ENCODE peak calls at places on chromosomes 16 and 17, in six cellular contexts. T is heart left ventricle, H is GM13977, V is mesothelial cell of epicardium, L is progenitor cell of endocrine pancreas, K is WTC11. G is an unnamed sample.

GRCh38 chr17:15404116-15404730 is 62.8 kb upstream of the TEKT3 start:
- DNase-seq in T (no peak), H (no peak), V (no peak), L (no peak), K (no peak), G (no peak)

GRCh38 chr17:16353702-16354174 is 469 bp upstream of the CENPV start:
- DNase-seq in T (no peak), H (no peak), V (no peak), L (no peak), K (no peak), G (no peak)

GRCh38 chr17:38451030-38451839 is 23.0 kb downstream of the ARHGAP23 start:
- DNase-seq in T (peak; percentile 78), H (no peak), V (peak; percentile 70), L (no peak), K (peak; percentile 86), G (no peak)

GRCh38 chr16:69566437-69567030 is 768 bp downstream of the NFAT5 start:
- DNase-seq in T (peak; percentile 71), H (peak; percentile 78), V (peak; percentile 53), L (peak; percentile 19), K (peak; percentile 46), G (peak; percentile 49)

GRCh38 chr16:68144008-68144407 is 58.8 kb downstream of the NFATC3 start:
- DNase-seq in T (no peak), H (no peak), V (no peak), L (no peak), K (no peak), G (no peak)

GRCh38 chr17:79841369-79842135 is 2.3 kb upstream of the CBX4 start:
- DNase-seq in T (peak; percentile 21), H (no peak), V (no peak), L (no peak), K (peak; percentile 54), G (peak; percentile 69)

GRCh38 chr16:30656974-30657865 is 1.0 kb upstream of the FBRS start:
- DNase-seq in T (no peak), H (peak; percentile 28), V (no peak), L (no peak), K (no peak), G (no peak)

GRCh38 chr17:79953335-79953734 is 82.3 kb downstream of the TBC1D16 start:
- DNase-seq in T (no peak), H (no peak), V (no peak), L (no peak), K (no peak), G (no peak)

GRCh38 chr16:28166394-28167208 is 45.2 kb downstream of the XPO6 start:
- DNase-seq in T (no peak), H (no peak), V (no peak), L (no peak), K (no peak), G (peak; percentile 57)

GRCh38 chr16:50683689-50684374 is 2.7 kb upstream of the SNX20 start:
- DNase-seq in T (no peak), H (peak; percentile 71), V (no peak), L (no peak), K (no peak), G (peak; percentile 78)

GRCh38 chr16:88369447-88370008 is 13.2 kb upstream of the ZNF469 start:
- DNase-seq in T (no peak), H (no peak), V (no peak), L (no peak), K (no peak), G (no peak)

GRCh38 chr16:4178468-4179010 is 62.3 kb upstream of the ADCY9 start:
- DNase-seq in T (no peak), H (no peak), V (no peak), L (no peak), K (no peak), G (no peak)

GRCh38 chr16:22728167-22728836 is 85.7 kb upstream of the HS3ST2 start:
- DNase-seq in T (no peak), H (no peak), V (no peak), L (no peak), K (no peak), G (no peak)

GRCh38 chr17:40417258-40417608 is 463 bp downstream of the TOP2A start:
- DNase-seq in T (no peak), H (peak; percentile 43), V (peak; percentile 46), L (no peak), K (no peak), G (peak; percentile 53)

GRCh38 chr17:82204831-82205719 is 7.6 kb downstream of the CCDC57 start:
- DNase-seq in T (no peak), H (no peak), V (no peak), L (no peak), K (no peak), G (peak; percentile 80)

GRCh38 chr17:7590743-7591142 is 849 bp upstream of the SOX15 start:
- DNase-seq in T (no peak), H (no peak), V (no peak), L (no peak), K (peak; percentile 60), G (no peak)

GRCh38 chr16:88854306-88855111 is 2.2 kb downstream of the GALNS start:
- DNase-seq in T (no peak), H (peak; percentile 83), V (no peak), L (no peak), K (no peak), G (peak; percentile 59)

GRCh38 chr17:60170835-60171752 is 21.3 kb downstream of the CA4 start:
- DNase-seq in T (no peak), H (no peak), V (peak; percentile 29), L (no peak), K (no peak), G (no peak)

GRCh38 chr17:229130-229944 is 47.9 kb upstream of the DOC2B start:
- DNase-seq in T (peak; percentile 16), H (no peak), V (no peak), L (no peak), K (peak; percentile 6), G (no peak)

GRCh38 chr17:5237541-5238016 is 2.9 kb upstream of the SCIMP start:
- DNase-seq in T (peak; percentile 36), H (peak; percentile 56), V (no peak), L (peak; percentile 18), K (peak; percentile 74), G (peak; percentile 81)

GRCh38 chr16:11398851-11399250 is 53.6 kb downstream of the RMI2 start:
- DNase-seq in T (no peak), H (no peak), V (no peak), L (no peak), K (peak; percentile 4), G (no peak)

GRCh38 chr17:61294777-61295176 is 104.9 kb upstream of the TBX2 start:
- DNase-seq in T (no peak), H (no peak), V (peak; percentile 29), L (no peak), K (no peak), G (no peak)

GRCh38 chr17:8122923-8123694 is 797 bp downstream of the HES7 start:
- DNase-seq in T (no peak), H (peak; percentile 64), V (no peak), L (no peak), K (peak; percentile 35), G (peak; percentile 67)

GRCh38 chr17:58587713-58588117 is 73.3 kb upstream of the MTMR4 start:
- DNase-seq in T (peak; percentile 43), H (peak; percentile 66), V (peak; percentile 59), L (peak; percentile 50), K (peak; percentile 77), G (peak; percentile 70)

GRCh38 chr16:12158428-12158827 is 181.9 kb downstream of the SNX29 start:
- DNase-seq in T (no peak), H (no peak), V (no peak), L (no peak), K (no peak), G (no peak)

GRCh38 chr17:42979511-42980273 is at the start of gene PTGES3L:
- DNase-seq in T (peak; percentile 69), H (peak; percentile 82), V (peak; percentile 42), L (peak; percentile 21), K (peak; percentile 56), G (peak; percentile 66)

GRCh38 chr17:36933174-36934143 is 3.8 kb upstream of the LHX1 start:
- DNase-seq in T (no peak), H (peak; percentile 58), V (no peak), L (no peak), K (no peak), G (no peak)

DNA sequence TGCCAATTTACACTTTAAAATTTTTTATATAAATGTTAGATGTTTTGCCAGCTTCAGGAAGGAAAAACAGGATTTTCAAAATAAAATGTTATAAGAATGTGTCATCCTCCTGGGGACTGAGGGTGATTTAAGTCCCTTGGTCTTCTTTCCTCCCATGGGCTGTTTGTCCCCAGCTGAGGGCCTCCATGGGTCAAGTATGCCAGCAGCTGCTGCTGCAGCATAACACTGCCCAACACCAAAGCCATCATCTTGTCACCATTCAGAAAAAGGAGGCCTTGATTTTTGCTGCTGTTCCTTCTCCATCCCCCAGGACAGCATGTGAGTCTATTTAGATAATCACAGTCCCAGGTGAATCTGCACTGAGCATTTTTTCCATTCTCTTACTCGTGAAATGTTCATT is 188.5 kb downstream of the LGALS9B start:
- DNase-seq in T (no peak), H (no peak), V (no peak), L (no peak), K (no peak), G (no peak)
- TF ChIP-seq CTCF in T (no peak), H (no peak), V (no peak), L (no peak), K (no peak), G (no peak)

GRCh38 chr16:85675528-85675927 is 13.2 kb downstream of the GINS2 start:
- DNase-seq in T (no peak), H (peak; percentile 37), V (no peak), L (no peak), K (no peak), G (no peak)
- TF ChIP-seq CTCF in T (peak; percentile 24), H (peak; percentile 40), V (no peak), L (peak; percentile 51), K (no peak), G (no peak)

DNA sequence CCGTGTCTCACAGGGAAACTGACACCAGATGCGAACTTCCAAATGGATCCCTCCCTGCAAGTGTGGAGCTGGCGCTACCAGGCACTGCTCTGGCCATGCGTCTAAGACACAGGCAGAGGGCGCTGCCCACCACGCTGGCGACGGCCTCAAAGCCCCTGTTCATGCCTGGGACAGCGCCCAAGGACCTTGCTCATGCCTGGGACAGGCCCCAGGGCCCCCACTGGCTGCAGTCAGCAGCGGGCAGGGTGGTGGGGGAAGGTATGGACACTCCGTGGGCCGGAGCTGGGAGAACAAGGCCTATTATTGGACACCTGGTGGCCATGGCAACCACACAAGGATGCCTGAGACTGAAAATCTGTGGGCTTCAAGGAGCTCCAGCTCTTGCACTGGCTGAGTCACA is 8.8 kb downstream of the ZG16B start:
- DNase-seq in T (peak; percentile 57), H (peak; percentile 82), V (peak; percentile 78), L (peak; percentile 62), K (peak; percentile 86), G (peak; percentile 77)
- TF ChIP-seq CTCF in T (peak; percentile 62), H (peak; percentile 73), V (peak; percentile 65), L (peak; percentile 92), K (peak; percentile 85), G (peak; percentile 95)

GRCh38 chr16:71666928-71667707 is 41.1 kb downstream of the MARVELD3 start:
- DNase-seq in T (no peak), H (no peak), V (no peak), L (no peak), K (no peak), G (no peak)

GRCh38 chr16:71671165-71671564 is 45.2 kb downstream of the MARVELD3 start:
- DNase-seq in T (no peak), H (no peak), V (no peak), L (no peak), K (no peak), G (no peak)

GRCh38 chr16:71670537-71670936 is 44.6 kb downstream of the MARVELD3 start:
- DNase-seq in T (no peak), H (no peak), V (no peak), L (no peak), K (no peak), G (no peak)

GRCh38 chr16:71672125-71672524 is 46.1 kb downstream of the MARVELD3 start:
- DNase-seq in T (no peak), H (no peak), V (no peak), L (no peak), K (no peak), G (no peak)

GRCh38 chr16:71669926-71670536 is 44.0 kb downstream of the MARVELD3 start:
- DNase-seq in T (no peak), H (no peak), V (no peak), L (no peak), K (no peak), G (no peak)
- TF ChIP-seq CTCF in T (no peak), H (no peak), V (no peak), L (no peak), K (no peak), G (no peak)

G was measured in activated CD8-positive, alpha-beta T cell treated with anti-CD3 and anti-CD28 coated beads for 36 hours.